ENCODE peak calls at places on chromosome 10, in five cellular contexts. One of them, this sample, is unnamed.

GRCh38 chr10:49176310-49177268 is 11.6 kb downstream of the TMEM273 start:
- DNase-seq in H9: no peak
- DNase-seq in trophoblast cell: no peak
- DNase-seq in H1: no peak
- DNase-seq in mesenchymal stem cell: no peak
- DNase-seq in this sample: no peak

GRCh38 chr10:77475522-77475921 is 162.1 kb downstream of the KCNMA1 start:
- DNase-seq in mesenchymal stem cell: no peak
- DNase-seq in H1: no peak
- DNase-seq in trophoblast cell: no peak
- DNase-seq in H9: no peak
- DNase-seq in this sample: no peak

GRCh38 chr10:1043532-1043995 is 5.4 kb downstream of the IDI1 start:
- DNase-seq in H1: no peak
- DNase-seq in H9: no peak
- DNase-seq in mesenchymal stem cell: peak; percentile 33
- DNase-seq in trophoblast cell: no peak
- DNase-seq in this sample: no peak

GRCh38 chr10:3942930-3943489 is 158.0 kb upstream of the KLF6 start:
- DNase-seq in H1: no peak
- DNase-seq in mesenchymal stem cell: no peak
- DNase-seq in trophoblast cell: no peak
- DNase-seq in H9: no peak
- DNase-seq in this sample: no peak

GRCh38 chr10:5076615-5077014 is 17.6 kb upstream of the AKR1C3 start:
- DNase-seq in trophoblast cell: no peak
- DNase-seq in H9: no peak
- DNase-seq in mesenchymal stem cell: no peak
- DNase-seq in H1: no peak
- DNase-seq in this sample: no peak

GRCh38 chr10:100866575-100867098 is 46.1 kb upstream of the SLF2 start:
- DNase-seq in trophoblast cell: no peak
- DNase-seq in mesenchymal stem cell: no peak
- DNase-seq in H9: peak; percentile 75
- DNase-seq in H1: peak; percentile 75
- DNase-seq in this sample: no peak

GRCh38 chr10:114899982-114900381 is 38.0 kb upstream of the TRUB1 start:
- DNase-seq in trophoblast cell: no peak
- DNase-seq in mesenchymal stem cell: no peak
- DNase-seq in H9: no peak
- DNase-seq in H1: no peak
- DNase-seq in this sample: no peak

GRCh38 chr10:47362199-47362598 is 14.0 kb downstream of the RBP3 start:
- DNase-seq in H9: no peak
- DNase-seq in trophoblast cell: no peak
- DNase-seq in H1: no peak
- DNase-seq in mesenchymal stem cell: no peak
- DNase-seq in this sample: no peak

GRCh38 chr10:83037653-83038052 is 1101.7 kb upstream of the GHITM start:
- DNase-seq in trophoblast cell: no peak
- DNase-seq in H1: no peak
- DNase-seq in mesenchymal stem cell: peak; percentile 17
- DNase-seq in H9: no peak
- DNase-seq in this sample: no peak

GRCh38 chr10:100634034-100634433 is 98.3 kb downstream of the HIF1AN start:
- DNase-seq in mesenchymal stem cell: no peak
- DNase-seq in H9: no peak
- DNase-seq in trophoblast cell: no peak
- DNase-seq in H1: no peak
- DNase-seq in this sample: no peak

GRCh38 chr10:116899626-116900025 is 50.3 kb downstream of the ENO4 start:
- DNase-seq in trophoblast cell: no peak
- DNase-seq in H1: no peak
- DNase-seq in mesenchymal stem cell: no peak
- DNase-seq in H9: no peak
- DNase-seq in this sample: no peak

GRCh38 chr10:78408011-78408410 is 374.3 kb downstream of the RPS24 start:
- DNase-seq in H9: peak; percentile 18
- DNase-seq in H1: no peak
- DNase-seq in mesenchymal stem cell: no peak
- DNase-seq in trophoblast cell: no peak
- DNase-seq in this sample: no peak

GRCh38 chr10:85430991-85431390 is 935.6 kb downstream of the GRID1 start:
- DNase-seq in H1: no peak
- DNase-seq in trophoblast cell: no peak
- DNase-seq in mesenchymal stem cell: peak; percentile 55
- DNase-seq in H9: no peak
- DNase-seq in this sample: no peak

GRCh38 chr10:78862328-78862640 is 206.5 kb upstream of the ZMIZ1 start:
- DNase-seq in H1: no peak
- DNase-seq in trophoblast cell: no peak
- DNase-seq in H9: no peak
- DNase-seq in mesenchymal stem cell: no peak
- DNase-seq in this sample: no peak

GRCh38 chr10:79386637-79387465 is 39.6 kb downstream of the PPIF start:
- DNase-seq in H9: peak; percentile 29
- DNase-seq in H1: peak; percentile 48
- DNase-seq in trophoblast cell: no peak
- DNase-seq in mesenchymal stem cell: no peak
- DNase-seq in this sample: no peak

GRCh38 chr10:60237977-60238376 is 151.7 kb downstream of the ANK3 start:
- DNase-seq in mesenchymal stem cell: no peak
- DNase-seq in H1: no peak
- DNase-seq in H9: no peak
- DNase-seq in trophoblast cell: no peak
- DNase-seq in this sample: no peak

GRCh38 chr10:74208081-74208480 is 57.1 kb downstream of the ADK start:
- DNase-seq in H1: peak; percentile 58
- DNase-seq in trophoblast cell: no peak
- DNase-seq in mesenchymal stem cell: no peak
- DNase-seq in H9: peak; percentile 47
- DNase-seq in this sample: peak; percentile 3

GRCh38 chr10:110568055-110568735 is 700 bp downstream of the SMC3 start:
- DNase-seq in trophoblast cell: peak; percentile 2
- DNase-seq in H1: no peak
- DNase-seq in mesenchymal stem cell: peak; percentile 46
- DNase-seq in H9: peak; percentile 48
- DNase-seq in this sample: no peak

GRCh38 chr10:96370575-96371157 is 11.9 kb upstream of the OPALIN start:
- DNase-seq in trophoblast cell: peak; percentile 40
- DNase-seq in mesenchymal stem cell: peak; percentile 32
- DNase-seq in H9: peak; percentile 82
- DNase-seq in H1: peak; percentile 88
- DNase-seq in this sample: peak; percentile 58

GRCh38 chr10:11003739-11004515 is 13.7 kb upstream of the CELF2 start:
- DNase-seq in H9: no peak
- DNase-seq in mesenchymal stem cell: no peak
- DNase-seq in trophoblast cell: no peak
- DNase-seq in H1: no peak
- DNase-seq in this sample: no peak

GRCh38 chr10:110893559-110894179 is 21.9 kb downstream of the PDCD4 start:
- DNase-seq in H1: no peak
- DNase-seq in H9: no peak
- DNase-seq in mesenchymal stem cell: peak; percentile 57
- DNase-seq in trophoblast cell: no peak
- DNase-seq in this sample: no peak

GRCh38 chr10:4241724-4242345 is 456.8 kb upstream of the KLF6 start:
- DNase-seq in mesenchymal stem cell: peak; percentile 100
- DNase-seq in trophoblast cell: peak; percentile 79
- DNase-seq in H1: no peak
- DNase-seq in H9: no peak
- DNase-seq in this sample: peak; percentile 29

GRCh38 chr10:34109481-34109880 is 705.6 kb downstream of the PARD3 start:
- DNase-seq in mesenchymal stem cell: no peak
- DNase-seq in trophoblast cell: no peak
- DNase-seq in H9: no peak
- DNase-seq in H1: no peak
- DNase-seq in this sample: no peak

GRCh38 chr10:116960066-116960465 is 44.9 kb downstream of the SHTN1 start:
- DNase-seq in mesenchymal stem cell: no peak
- DNase-seq in H1: no peak
- DNase-seq in trophoblast cell: no peak
- DNase-seq in H9: no peak
- DNase-seq in this sample: no peak

GRCh38 chr10:5951721-5952407 is 25.5 kb downstream of the IL15RA start:
- DNase-seq in H1: no peak
- DNase-seq in trophoblast cell: no peak
- DNase-seq in mesenchymal stem cell: no peak
- DNase-seq in H9: no peak
- DNase-seq in this sample: no peak

GRCh38 chr10:10811562-10811961 is 206.1 kb upstream of the CELF2 start:
- DNase-seq in mesenchymal stem cell: no peak
- DNase-seq in H9: no peak
- DNase-seq in trophoblast cell: no peak
- DNase-seq in H1: no peak
- DNase-seq in this sample: no peak

GRCh38 chr10:17229967-17230682 is 2.1 kb downstream of the VIM start:
- DNase-seq in mesenchymal stem cell: peak; percentile 70
- DNase-seq in H9: peak; percentile 89
- DNase-seq in H1: peak; percentile 87
- DNase-seq in trophoblast cell: no peak
- DNase-seq in this sample: peak; percentile 73

GRCh38 chr10:18238875-18239485 is 98.8 kb downstream of the CACNB2 start:
- DNase-seq in H9: no peak
- DNase-seq in trophoblast cell: no peak
- DNase-seq in mesenchymal stem cell: peak; percentile 45
- DNase-seq in H1: no peak
- DNase-seq in this sample: no peak

GRCh38 chr10:84158549-84158948 is 15.1 kb upstream of the GPR15LG start:
- DNase-seq in H9: no peak
- DNase-seq in trophoblast cell: no peak
- DNase-seq in mesenchymal stem cell: no peak
- DNase-seq in H1: no peak
- DNase-seq in this sample: no peak
- H2BK12ac ChIP-seq in H9: no peak overlapping the region
- H2BK12ac ChIP-seq in trophoblast cell: no peak overlapping the region
- H2BK12ac ChIP-seq in mesenchymal stem cell: no peak overlapping the region
- H2BK12ac ChIP-seq in H1: no peak overlapping the region
- H2BK12ac ChIP-seq in this sample: no peak overlapping the region

GRCh38 chr10:131948501-131948900 is 33.2 kb downstream of the BNIP3 start:
- DNase-seq in mesenchymal stem cell: no peak
- DNase-seq in H9: no peak
- DNase-seq in H1: no peak
- DNase-seq in trophoblast cell: no peak
- DNase-seq in this sample: no peak
- H3K23ac ChIP-seq in mesenchymal stem cell: no peak overlapping the region
- H3K23ac ChIP-seq in H9: no peak overlapping the region
- H3K23ac ChIP-seq in H1: no peak overlapping the region
- H3K23ac ChIP-seq in trophoblast cell: no peak overlapping the region
- H3K23ac ChIP-seq in this sample: no peak overlapping the region

GRCh38 chr10:125064681-125065492 is 95.5 kb downstream of the CTBP2 start:
- DNase-seq in H1: no peak
- DNase-seq in mesenchymal stem cell: peak; percentile 59
- DNase-seq in H9: no peak
- DNase-seq in trophoblast cell: peak; percentile 89
- DNase-seq in this sample: no peak
- H3K4me2 ChIP-seq in H1: peak overlapping the region; percentile 29
- H3K4me2 ChIP-seq in mesenchymal stem cell: peak overlapping the region; percentile 26
- H3K4me2 ChIP-seq in H9: no peak overlapping the region
- H3K4me2 ChIP-seq in trophoblast cell: peak overlapping the region; percentile 68
- H3K4me2 ChIP-seq in this sample: no peak overlapping the region

DNA sequence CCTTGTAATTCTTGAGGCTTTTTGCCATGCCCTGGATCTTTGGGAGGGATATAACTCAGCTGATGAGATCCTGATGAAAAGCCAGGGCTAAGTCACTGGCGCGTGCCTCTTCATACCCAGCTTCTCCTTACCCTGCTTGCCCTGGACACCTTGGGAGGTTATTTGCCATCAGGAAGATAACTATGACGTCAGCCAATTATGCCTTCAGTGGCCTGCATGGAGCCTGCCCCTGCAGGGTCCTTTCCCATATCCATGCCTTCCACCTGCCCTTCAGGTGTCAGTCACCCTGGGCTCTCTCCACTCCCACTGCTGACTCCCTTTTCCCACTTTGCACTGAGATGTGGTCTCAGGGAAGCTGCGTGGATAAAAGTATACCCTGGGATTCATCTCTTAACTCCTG is 520.1 kb downstream of the SORCS3 start:
- DNase-seq in mesenchymal stem cell: no peak
- DNase-seq in trophoblast cell: no peak
- DNase-seq in H9: no peak
- DNase-seq in H1: no peak
- DNase-seq in this sample: no peak
- H2BK12ac ChIP-seq in mesenchymal stem cell: no peak overlapping the region
- H2BK12ac ChIP-seq in trophoblast cell: no peak overlapping the region
- H2BK12ac ChIP-seq in H9: no peak overlapping the region
- H2BK12ac ChIP-seq in H1: no peak overlapping the region
- H2BK12ac ChIP-seq in this sample: no peak overlapping the region

GRCh38 chr10:130138479-130138866 is 2.3 kb downstream of the GLRX3 start:
- DNase-seq in trophoblast cell: peak; percentile 17
- DNase-seq in mesenchymal stem cell: peak; percentile 82
- DNase-seq in H9: no peak
- DNase-seq in H1: no peak
- DNase-seq in this sample: no peak

GRCh38 chr10:130137077-130137448 is 872 bp downstream of the GLRX3 start:
- DNase-seq in H1: no peak
- DNase-seq in mesenchymal stem cell: peak; percentile 80
- DNase-seq in H9: no peak
- DNase-seq in trophoblast cell: no peak
- DNase-seq in this sample: peak; percentile 26

GRCh38 chr10:130135676-130136213 is 446 bp upstream of the GLRX3 start:
- DNase-seq in H9: no peak
- DNase-seq in mesenchymal stem cell: no peak
- DNase-seq in trophoblast cell: no peak
- DNase-seq in H1: no peak
- DNase-seq in this sample: no peak

GRCh38 chr10:130136214-130137076 is at the start of gene GLRX3:
- DNase-seq in trophoblast cell: peak; percentile 86
- DNase-seq in mesenchymal stem cell: peak; percentile 87
- DNase-seq in H9: peak; percentile 90
- DNase-seq in H1: peak; percentile 91
- DNase-seq in this sample: peak; percentile 90

DNA sequence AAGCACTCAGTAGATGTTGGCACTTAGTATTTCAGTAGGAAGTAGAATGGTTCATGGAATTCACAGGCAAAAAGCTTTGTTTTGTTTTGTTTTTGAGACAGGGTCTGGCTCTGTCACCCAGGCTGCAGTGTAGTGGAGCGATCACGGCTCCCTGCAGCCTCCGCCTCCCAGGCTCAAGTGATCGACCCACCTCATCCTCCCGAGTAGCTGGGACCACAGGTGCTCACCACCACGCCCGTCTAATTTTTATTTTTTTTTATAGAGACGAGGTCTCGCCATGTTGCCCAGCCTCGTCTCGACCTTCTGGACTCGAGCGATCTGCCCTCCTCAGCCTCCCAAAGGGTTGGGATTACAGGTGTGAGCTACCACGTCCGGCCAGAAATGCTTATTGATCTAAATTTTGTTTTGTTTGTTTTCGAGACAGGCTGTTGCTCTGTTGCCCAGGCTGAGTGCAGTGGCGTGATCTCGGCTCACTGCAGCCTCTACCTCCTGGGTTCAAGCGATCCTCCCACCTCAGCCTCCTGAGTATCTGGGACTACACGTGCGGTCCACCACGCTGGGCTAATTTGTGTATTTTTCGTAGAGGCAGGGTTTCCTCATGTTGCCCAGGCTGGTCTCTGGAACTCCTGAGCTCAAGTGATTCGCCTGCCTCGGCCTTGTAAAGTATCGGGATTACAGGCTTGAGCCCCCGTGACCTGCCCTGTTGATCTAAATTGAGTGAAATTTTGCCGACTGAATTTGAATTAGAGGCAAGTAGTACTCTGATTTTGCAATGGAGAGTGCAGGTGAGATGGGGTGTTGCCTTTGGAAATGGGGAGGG is 1.7 kb downstream of the GLRX3 start:
- DNase-seq in mesenchymal stem cell: no peak
- DNase-seq in H1: no peak
- DNase-seq in trophoblast cell: no peak
- DNase-seq in H9: no peak
- DNase-seq in this sample: no peak
- H3K23ac ChIP-seq in mesenchymal stem cell: no peak overlapping the region
- H3K23ac ChIP-seq in H1: no peak overlapping the region
- H3K23ac ChIP-seq in trophoblast cell: no peak overlapping the region
- H3K23ac ChIP-seq in H9: no peak overlapping the region
- H3K23ac ChIP-seq in this sample: no peak overlapping the region

This sample was measured in neuronal stem cell.